ENCODE peak calls at places on chromosomes 3 and 15, in four cellular contexts. One of them, this sample, is unnamed.

GRCh38 chr3:144821583-144821982 is 850.0 kb downstream of the DIPK2A start:
- DNase-seq in neural crest cell: no peak
- DNase-seq in stimulated activated CD8-positive, alpha-beta memory T cell treated with anti-CD3 and anti-CD28 coated beads, Interleukin-7, amount 100 ng/mL, for 1 hour: no peak
- DNase-seq in GM12892: no peak
- DNase-seq in this sample: no peak

GRCh38 chr15:85037617-85038016 is 56.0 kb downstream of the PDE8A start:
- DNase-seq in neural crest cell: no peak
- DNase-seq in stimulated activated CD8-positive, alpha-beta memory T cell treated with anti-CD3 and anti-CD28 coated beads, Interleukin-7, amount 100 ng/mL, for 1 hour: no peak
- DNase-seq in GM12892: no peak
- DNase-seq in this sample: no peak

GRCh38 chr3:66738625-66739330 is 238.0 kb upstream of the LRIG1 start:
- DNase-seq in neural crest cell: no peak
- DNase-seq in stimulated activated CD8-positive, alpha-beta memory T cell treated with anti-CD3 and anti-CD28 coated beads, Interleukin-7, amount 100 ng/mL, for 1 hour: no peak
- DNase-seq in GM12892: no peak
- DNase-seq in this sample: no peak

GRCh38 chr3:15495461-15496340 is 25.8 kb downstream of the COLQ start:
- DNase-seq in neural crest cell: no peak
- DNase-seq in stimulated activated CD8-positive, alpha-beta memory T cell treated with anti-CD3 and anti-CD28 coated beads, Interleukin-7, amount 100 ng/mL, for 1 hour: no peak
- DNase-seq in GM12892: no peak
- DNase-seq in this sample: peak; percentile 79

GRCh38 chr3:98329392-98330124 is 24.1 kb upstream of the OR5K4 start:
- DNase-seq in neural crest cell: peak; percentile 50
- DNase-seq in stimulated activated CD8-positive, alpha-beta memory T cell treated with anti-CD3 and anti-CD28 coated beads, Interleukin-7, amount 100 ng/mL, for 1 hour: no peak
- DNase-seq in GM12892: no peak
- DNase-seq in this sample: no peak

GRCh38 chr3:151743860-151744259 is 10.1 kb downstream of the AADACL2 start:
- DNase-seq in neural crest cell: no peak
- DNase-seq in stimulated activated CD8-positive, alpha-beta memory T cell treated with anti-CD3 and anti-CD28 coated beads, Interleukin-7, amount 100 ng/mL, for 1 hour: no peak
- DNase-seq in GM12892: no peak
- DNase-seq in this sample: no peak

GRCh38 chr15:62760506-62760905 is 282.0 kb upstream of the TPM1 start:
- DNase-seq in neural crest cell: no peak
- DNase-seq in stimulated activated CD8-positive, alpha-beta memory T cell treated with anti-CD3 and anti-CD28 coated beads, Interleukin-7, amount 100 ng/mL, for 1 hour: no peak
- DNase-seq in GM12892: no peak
- DNase-seq in this sample: no peak

GRCh38 chr3:47366833-47367232 is 14.0 kb upstream of the PTPN23 start:
- DNase-seq in neural crest cell: no peak
- DNase-seq in stimulated activated CD8-positive, alpha-beta memory T cell treated with anti-CD3 and anti-CD28 coated beads, Interleukin-7, amount 100 ng/mL, for 1 hour: no peak
- DNase-seq in GM12892: no peak
- DNase-seq in this sample: no peak

GRCh38 chr15:64029111-64029510 is 17.2 kb downstream of the DAPK2 start:
- DNase-seq in neural crest cell: no peak
- DNase-seq in stimulated activated CD8-positive, alpha-beta memory T cell treated with anti-CD3 and anti-CD28 coated beads, Interleukin-7, amount 100 ng/mL, for 1 hour: no peak
- DNase-seq in GM12892: no peak
- DNase-seq in this sample: no peak

GRCh38 chr3:144746631-144747030 is 775.0 kb downstream of the DIPK2A start:
- DNase-seq in neural crest cell: no peak
- DNase-seq in stimulated activated CD8-positive, alpha-beta memory T cell treated with anti-CD3 and anti-CD28 coated beads, Interleukin-7, amount 100 ng/mL, for 1 hour: no peak
- DNase-seq in GM12892: no peak
- DNase-seq in this sample: no peak

GRCh38 chr3:179196098-179196497 is 47.9 kb downstream of the PIK3CA start:
- DNase-seq in neural crest cell: no peak
- DNase-seq in stimulated activated CD8-positive, alpha-beta memory T cell treated with anti-CD3 and anti-CD28 coated beads, Interleukin-7, amount 100 ng/mL, for 1 hour: no peak
- DNase-seq in GM12892: no peak
- DNase-seq in this sample: no peak

GRCh38 chr15:73899197-73900128 is 26.1 kb downstream of the TBC1D21 start:
- DNase-seq in neural crest cell: no peak
- DNase-seq in stimulated activated CD8-positive, alpha-beta memory T cell treated with anti-CD3 and anti-CD28 coated beads, Interleukin-7, amount 100 ng/mL, for 1 hour: no peak
- DNase-seq in GM12892: no peak
- DNase-seq in this sample: no peak

This sample was measured in NCI-H2227 treated with DMSO at 0.1 percent for 48 hours.